ENCODE peak calls at places on chromosomes 3 and 15, in nine cellular contexts. M is right cardiac atrium; D is AML-193; N is GM18507; W is A172; F is body of pancreas; C is NCI-H2081; I is stimulated activated CD8-positive, alpha-beta memory T cell treated with anti-CD3 and anti-CD28 coated beads, Interleukin-15, amount 100 ng/mL, for 4 hours; Y is stimulated activated CD4-positive, alpha-beta T cell treated with anti-CD3 and anti-CD28 coated beads, Interleukin-1b, Interleukin-23, amount 100 ng/mL, for 24 hours. E is an unnamed sample.
A peak's percentile ranks its signal among the peaks of the same experiment; 100 is the strongest.

GRCh38 chr3:99965077-99965476 is 147.4 kb downstream of the CMSS1 start:
- DNase-seq in M (no peak), D (no peak), N (no peak), W (peak; percentile 11), F (peak; percentile 72), C (no peak), I (no peak), Y (no peak), E (no peak)

GRCh38 chr3:24254649-24255048 is 240.0 kb downstream of the THRB start:
- DNase-seq in M (no peak), D (no peak), N (no peak), W (peak; percentile 36), F (no peak), C (no peak), I (no peak), Y (no peak), E (no peak)

GRCh38 chr3:124532071-124532470 is 198.2 kb upstream of the UMPS start:
- DNase-seq in M (no peak), D (no peak), N (no peak), W (no peak), F (no peak), C (no peak), I (no peak), Y (no peak), E (no peak)

GRCh38 chr3:147119346-147119745 is 287.0 kb downstream of the ZIC4 start:
- DNase-seq in M (no peak), D (no peak), N (no peak), W (no peak), F (no peak), C (no peak), I (no peak), Y (no peak), E (no peak)

GRCh38 chr3:74314696-74315095 is 299.8 kb downstream of the CNTN3 start:
- DNase-seq in M (no peak), D (no peak), N (no peak), W (no peak), F (no peak), C (no peak), I (no peak), Y (no peak), E (no peak)

GRCh38 chr15:80791004-80791403 is 11.8 kb downstream of the CEMIP start:
- DNase-seq in M (no peak), D (no peak), N (no peak), W (no peak), F (no peak), C (no peak), I (no peak), Y (no peak), E (no peak)

GRCh38 chr3:73808862-73809509 is 184.2 kb upstream of the PDZRN3 start:
- DNase-seq in M (no peak), D (no peak), N (no peak), W (no peak), F (no peak), C (no peak), I (no peak), Y (no peak), E (no peak)

GRCh38 chr15:48703544-48703943 is 58.0 kb upstream of the FBN1 start:
- DNase-seq in M (no peak), D (no peak), N (no peak), W (peak; percentile 49), F (no peak), C (no peak), I (no peak), Y (no peak), E (no peak)

GRCh38 chr15:56207092-56207491 is 36.6 kb downstream of the RFX7 start:
- DNase-seq in M (no peak), D (no peak), N (no peak), W (no peak), F (no peak), C (no peak), I (no peak), Y (no peak), E (no peak)

GRCh38 chr3:109656225-109656624 is 318.9 kb upstream of the DPPA4 start:
- DNase-seq in M (no peak), D (no peak), N (no peak), W (no peak), F (no peak), C (no peak), I (no peak), Y (no peak), E (no peak)

GRCh38 chr15:25668236-25668635 is 194.9 kb downstream of the ATP10A start:
- DNase-seq in M (no peak), D (no peak), N (no peak), W (no peak), F (no peak), C (no peak), I (no peak), Y (no peak), E (no peak)

GRCh38 chr15:49273734-49274318 is 103.8 kb downstream of the GALK2 start:
- DNase-seq in M (no peak), D (no peak), N (no peak), W (no peak), F (no peak), C (peak; percentile 72), I (no peak), Y (no peak), E (no peak)

GRCh38 chr3:84108442-84108971 is 850.3 kb upstream of the CADM2 start:
- DNase-seq in M (no peak), D (no peak), N (no peak), W (peak; percentile 86), F (no peak), C (no peak), I (no peak), Y (no peak), E (no peak)

GRCh38 chr3:188133646-188134045 is 20.3 kb upstream of the LPP start:
- DNase-seq in M (no peak), D (no peak), N (no peak), W (no peak), F (no peak), C (no peak), I (no peak), Y (no peak), E (no peak)

GRCh38 chr3:189272500-189273119 is 100.8 kb downstream of the TPRG1 start:
- DNase-seq in M (no peak), D (peak; percentile 59), N (no peak), W (peak; percentile 21), F (no peak), C (peak; percentile 77), I (no peak), Y (no peak), E (no peak)

GRCh38 chr3:146491303-146491702 is 21.9 kb upstream of the PLSCR2 start:
- DNase-seq in M (no peak), D (no peak), N (no peak), W (no peak), F (no peak), C (no peak), I (no peak), Y (no peak), E (no peak)

GRCh38 chr15:70792171-70792573 is 28.8 kb upstream of the UACA start:
- DNase-seq in M (no peak), D (no peak), N (no peak), W (peak; percentile 79), F (no peak), C (no peak), I (no peak), Y (no peak), E (no peak)

GRCh38 chr15:25718597-25718996 is 144.5 kb downstream of the ATP10A start:
- DNase-seq in M (no peak), D (no peak), N (no peak), W (no peak), F (no peak), C (no peak), I (no peak), Y (no peak), E (no peak)

GRCh38 chr15:60529332-60529731 is 50.4 kb upstream of the ICE2 start:
- DNase-seq in M (no peak), D (no peak), N (no peak), W (no peak), F (no peak), C (no peak), I (no peak), Y (no peak), E (no peak)

GRCh38 chr3:143510601-143511000 is 337.7 kb downstream of the SLC9A9 start:
- DNase-seq in M (no peak), D (no peak), N (no peak), W (no peak), F (no peak), C (no peak), I (no peak), Y (no peak), E (no peak)

GRCh38 chr3:120062474-120062873 is 31.8 kb downstream of the GSK3B start:
- DNase-seq in M (no peak), D (no peak), N (no peak), W (no peak), F (no peak), C (no peak), I (no peak), Y (no peak), E (no peak)

GRCh38 chr3:58034738-58035511 is 26.7 kb downstream of the FLNB start:
- DNase-seq in M (no peak), D (no peak), N (peak; percentile 67), W (no peak), F (no peak), C (no peak), I (no peak), Y (no peak), E (no peak)

GRCh38 chr3:36989000-36989399 is 3.9 kb downstream of the EPM2AIP1 start:
- DNase-seq in M (no peak), D (no peak), N (no peak), W (no peak), F (no peak), C (no peak), I (no peak), Y (no peak), E (no peak)

GRCh38 chr3:14848906-14849305 is 30.1 kb downstream of the FGD5 start:
- DNase-seq in M (no peak), D (no peak), N (no peak), W (no peak), F (no peak), C (no peak), I (no peak), Y (no peak), E (no peak)

GRCh38 chr15:68421798-68422402 is 10.1 kb downstream of the ITGA11 start:
- DNase-seq in M (no peak), D (no peak), N (no peak), W (peak; percentile 7), F (no peak), C (no peak), I (no peak), Y (no peak), E (no peak)

GRCh38 chr3:47578119-47578630 is 490 bp downstream of the CSPG5 start:
- DNase-seq in M (peak; percentile 76), D (no peak), N (peak; percentile 66), W (no peak), F (peak; percentile 39), C (no peak), I (peak; percentile 23), Y (peak; percentile 7), E (no peak)

GRCh38 chr15:69677403-69677802 is 224.8 kb downstream of the RPLP1 start:
- DNase-seq in M (no peak), D (no peak), N (no peak), W (no peak), F (no peak), C (no peak), I (no peak), Y (no peak), E (no peak)

GRCh38 chr15:99435138-99435695 is 130.6 kb upstream of the MEF2A start:
- DNase-seq in M (peak; percentile 62), D (no peak), N (no peak), W (no peak), F (peak; percentile 63), C (peak; percentile 93), I (no peak), Y (no peak), E (no peak)

GRCh38 chr15:27847775-27848710 is 251.1 kb downstream of the OCA2 start:
- DNase-seq in M (no peak), D (no peak), N (no peak), W (no peak), F (no peak), C (peak; percentile 91), I (no peak), Y (no peak), E (no peak)

GRCh38 chr15:67040277-67040676 is 25.1 kb upstream of the SMAD3 start:
- DNase-seq in M (no peak), D (no peak), N (no peak), W (no peak), F (no peak), C (no peak), I (no peak), Y (no peak), E (no peak)

GRCh38 chr3:48561045-48561736 is 2.4 kb downstream of the UCN2 start:
- DNase-seq in M (peak; percentile 89), D (no peak), N (no peak), W (peak; percentile 87), F (peak; percentile 43), C (no peak), I (no peak), Y (no peak), E (no peak)

E was measured in SIG-M5.